ENCODE peak calls at places on chromosomes 2 and 18, in ten cellular contexts. P, B, E, S, U, N, H, V, X and A are unnamed samples.

GRCh38 chr2:72991439-72991725 is 74.1 kb downstream of the EMX1 start:
- DNase-seq in N (no peak), B (no peak), S (peak), E (no peak), H (no peak), V (no peak), P (no peak), X (no peak), U (no peak), A (no peak)

GRCh38 chr18:3217930-3218647 is 1.7 kb downstream of the MYOM1 start:
- DNase-seq in N (peak), X (no peak), B (no peak), P (no peak), U (peak), V (no peak), E (peak), S (no peak), H (peak), A (no peak)

GRCh38 chr2:112156152-112156986 is 18.2 kb downstream of the FBLN7 start:
- DNase-seq in V (peak), H (peak), S (peak), X (peak), B (no peak), E (peak), N (peak), U (no peak), P (no peak), A (peak)

GRCh38 chr2:96923810-96924774 is 54.2 kb upstream of the SEMA4C start:
- DNase-seq in H (no peak), N (no peak), P (no peak), S (no peak), U (no peak), V (no peak), B (no peak), X (peak), E (no peak), A (no peak)

GRCh38 chr2:238439093-238439849 is 12.5 kb downstream of the ASB1 start:
- DNase-seq in S (no peak), H (peak), E (peak), N (peak), U (no peak), X (peak), V (peak), P (no peak), B (peak), A (peak)

GRCh38 chr18:51235011-51235789 is 37.7 kb upstream of the MEX3C start:
- DNase-seq in U (no peak), V (no peak), N (no peak), E (peak), X (peak), H (no peak), S (no peak), B (no peak), P (no peak), A (no peak)

GRCh38 chr2:40287201-40287600 is 164.7 kb downstream of the SLC8A1 start:
- DNase-seq in X (no peak), B (peak), E (no peak), U (no peak), N (no peak), V (peak), H (no peak), S (no peak), P (no peak), A (no peak)

GRCh38 chr18:59612461-59612860 is 84.8 kb downstream of the CCBE1 start:
- DNase-seq in H (no peak), V (peak), B (no peak), X (no peak), P (no peak), E (no peak), S (no peak), N (peak), U (no peak), A (peak)

GRCh38 chr18:40678318-40678717 is 1276.7 kb upstream of the PIK3C3 start:
- DNase-seq in E (no peak), X (no peak), N (no peak), S (no peak), P (no peak), H (no peak), B (no peak), V (no peak), U (no peak), A (no peak)